ENCODE peak calls at places on chromosomes 2 and 18, in five cellular contexts. I, U, R, B and J are unnamed samples.

GRCh38 chr18:32422978-32423740 is 47.5 kb downstream of the GAREM1 start:
- DNase-seq in I (no peak), R (no peak), U (no peak), B (no peak), J (no peak)

GRCh38 chr2:64114063-64114911 is 29.9 kb downstream of the PELI1 start:
- DNase-seq in U (no peak), I (no peak), R (no peak), B (no peak), J (no peak)

GRCh38 chr2:46356993-46357392 is 59.8 kb downstream of the EPAS1 start:
- DNase-seq in I (no peak), U (no peak), R (no peak), B (no peak), J (no peak)

GRCh38 chr2:46737577-46737976 is 178.0 kb downstream of the MCFD2 start:
- DNase-seq in B (peak; percentile 61), I (no peak), U (peak; percentile 90), R (no peak), J (no peak)

GRCh38 chr2:195543063-195543462 is 114.0 kb upstream of the SLC39A10 start:
- DNase-seq in R (no peak), U (no peak), B (no peak), I (no peak), J (no peak)

GRCh38 chr2:96340493-96341414 is 5.2 kb downstream of the NCAPH start:
- DNase-seq in I (no peak), U (no peak), R (no peak), B (no peak), J (no peak)

GRCh38 chr2:220966636-220967035 is 605.5 kb downstream of the EPHA4 start:
- DNase-seq in I (no peak), U (no peak), B (no peak), R (no peak), J (no peak)

GRCh38 chr2:1546023-1546591 is 132.8 kb downstream of the TPO start:
- DNase-seq in B (peak; percentile 23), R (peak; percentile 62), U (peak; percentile 28), I (peak; percentile 88), J (peak; percentile 48)

GRCh38 chr2:10931710-10932255 is 20.0 kb downstream of the KCNF1 start:
- DNase-seq in I (no peak), R (no peak), U (no peak), B (no peak), J (no peak)

GRCh38 chr18:79404567-79404910 is 8.8 kb downstream of the NFATC1 start:
- DNase-seq in I (no peak), U (no peak), B (no peak), R (no peak), J (no peak)

GRCh38 chr2:101858910-101859309 is 132.8 kb upstream of the IL1R2 start:
- DNase-seq in R (no peak), U (no peak), I (no peak), B (no peak), J (no peak)

GRCh38 chr2:171595896-171596295 is 73.6 kb downstream of the CYBRD1 start:
- DNase-seq in B (no peak), I (no peak), U (no peak), R (no peak), J (no peak)

GRCh38 chr2:224774735-224775134 is 58.6 kb upstream of the CCDC195 start:
- DNase-seq in B (no peak), R (no peak), U (no peak), I (no peak), J (no peak)

GRCh38 chr2:128414946-128415767 is 96.5 kb upstream of the HS6ST1 start:
- DNase-seq in I (no peak), B (no peak), R (no peak), U (no peak), J (no peak)

GRCh38 chr2:100262043-100262442 is 60.3 kb downstream of the LONRF2 start:
- DNase-seq in R (no peak), I (no peak), B (no peak), U (no peak), J (no peak)

GRCh38 chr2:80102026-80102425 is 202.5 kb downstream of the LRRTM1 start:
- DNase-seq in B (no peak), I (no peak), R (no peak), U (no peak), J (no peak)

GRCh38 chr2:16661536-16661935 is 4.1 kb downstream of the CYRIA start:
- DNase-seq in U (no peak), R (no peak), B (no peak), I (no peak), J (peak; percentile 73)

GRCh38 chr2:69777778-69778089 is 35.8 kb downstream of the ANXA4 start:
- DNase-seq in R (peak; percentile 41), B (no peak), U (no peak), I (no peak), J (no peak)

GRCh38 chr18:2823966-2824365 is 22.8 kb upstream of the EMILIN2 start:
- DNase-seq in B (no peak), U (no peak), I (no peak), R (no peak), J (no peak)

GRCh38 chr2:40962026-40962425 is 510.1 kb upstream of the SLC8A1 start:
- DNase-seq in U (no peak), R (no peak), I (no peak), B (no peak), J (no peak)

GRCh38 chr2:54665436-54665856 is 58.0 kb upstream of the EML6 start:
- DNase-seq in U (peak; percentile 76), I (peak; percentile 48), B (peak; percentile 32), R (peak; percentile 40), J (no peak)

GRCh38 chr2:230899786-230900185 is 25.3 kb downstream of the GPR55 start:
- DNase-seq in I (no peak), B (no peak), U (no peak), R (no peak), J (no peak)

GRCh38 chr2:55811048-55811447 is 112.5 kb downstream of the EFEMP1 start:
- DNase-seq in R (no peak), I (no peak), U (no peak), B (no peak), J (no peak)

GRCh38 chr2:240465765-240466578 is 30.5 kb downstream of the GPC1 start:
- DNase-seq in R (no peak), U (no peak), B (no peak), I (peak; percentile 32), J (no peak)

GRCh38 chr18:76351961-76352581 is 143.0 kb downstream of the ZNF516 start:
- DNase-seq in I (peak; percentile 92), B (no peak), U (peak; percentile 80), R (no peak), J (peak; percentile 48)

GRCh38 chr2:14944562-14945346 is 312.2 kb downstream of the LRATD1 start:
- DNase-seq in B (peak; percentile 29), U (peak; percentile 58), I (peak; percentile 20), R (no peak), J (peak; percentile 72)

GRCh38 chr2:70199320-70199864 is 8.6 kb upstream of the C2orf42 start:
- DNase-seq in B (no peak), I (no peak), R (no peak), U (peak; percentile 36), J (no peak)

GRCh38 chr2:229660951-229661350 is 53.4 kb downstream of the DNER start:
- DNase-seq in R (no peak), B (peak; percentile 10), U (no peak), I (no peak), J (no peak)

GRCh38 chr2:38907242-38907641 is 17.6 kb downstream of the ARHGEF33 start:
- DNase-seq in R (no peak), U (no peak), B (no peak), I (no peak), J (no peak)

GRCh38 chr2:128311755-128312341 is 6.8 kb downstream of the HS6ST1 start:
- DNase-seq in I (peak; percentile 13), B (no peak), R (no peak), U (no peak), J (no peak)

GRCh38 chr2:137173514-137173913 is 408.2 kb downstream of the THSD7B start:
- DNase-seq in U (peak; percentile 14), I (no peak), R (no peak), B (no peak), J (peak; percentile 7)

GRCh38 chr18:46134920-46135675 is 30.9 kb downstream of the HAUS1 start:
- DNase-seq in I (no peak), B (no peak), R (no peak), U (no peak), J (no peak)

GRCh38 chr2:96500385-96501066 is 4.6 kb downstream of the NEURL3 start:
- DNase-seq in U (no peak), I (no peak), R (no peak), B (no peak), J (no peak)

GRCh38 chr2:68832161-68832869 is 38.9 kb downstream of the BMP10 start:
- DNase-seq in R (peak; percentile 29), B (no peak), I (no peak), U (no peak), J (no peak)

GRCh38 chr2:124804014-124804940 is 779.2 kb downstream of the CNTNAP5 start:
- DNase-seq in I (peak; percentile 48), R (peak; percentile 48), U (peak; percentile 69), B (peak; percentile 3), J (peak; percentile 48)
- TF ChIP-seq JUND in I (no peak), R (no peak), U (no peak), B (no peak), J (no peak)

DNA sequence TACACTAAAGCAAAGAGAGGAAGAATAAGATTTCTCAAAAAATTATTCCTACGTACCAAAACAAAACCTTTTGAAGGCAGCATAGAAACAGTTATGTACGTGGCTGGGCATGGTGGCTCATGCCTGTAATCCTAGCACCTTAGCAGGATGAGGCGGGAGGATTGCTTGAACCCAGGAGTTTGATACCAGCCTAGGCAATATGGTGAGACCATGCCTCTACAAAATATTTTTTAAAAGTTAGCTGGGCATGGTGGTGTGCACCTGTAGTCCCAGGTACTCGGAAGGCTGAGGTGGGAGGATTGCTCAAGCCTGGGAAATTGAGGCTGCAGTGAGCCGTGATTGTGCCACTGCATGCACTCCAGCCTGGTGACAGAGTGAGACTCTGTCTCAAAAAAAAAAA is 14.9 kb upstream of the CYP26B1 start:
- DNase-seq in U (no peak), R (no peak), I (no peak), B (no peak), J (no peak)
- TF ChIP-seq JUND in U (no peak), R (no peak), I (no peak), B (no peak), J (no peak)

GRCh38 chr2:45119855-45120254 is 110.6 kb upstream of the SIX2 start:
- DNase-seq in I (no peak), R (no peak), U (no peak), B (no peak), J (no peak)
- TF ChIP-seq JUND in I (peak; percentile 87), R (no peak), U (no peak), B (no peak), J (no peak)

GRCh38 chr2:20972110-20972509 is 71.8 kb downstream of the APOB start:
- DNase-seq in R (no peak), B (no peak), I (no peak), U (no peak), J (no peak)
- TF ChIP-seq JUND in R (no peak), B (no peak), I (no peak), U (no peak), J (no peak)

GRCh38 chr2:233356546-233357308 is 2.4 kb downstream of the DGKD start:
- DNase-seq in R (no peak), B (no peak), U (no peak), I (no peak), J (no peak)
- TF ChIP-seq JUND in R (no peak), B (no peak), U (no peak), I (no peak), J (no peak)